ENCODE peak calls at places on chromosomes 5 and 9, in nine cellular contexts. One of them, this sample, is unnamed.

GRCh38 chr5:1660511-1660910 is 136.8 kb upstream of the LPCAT1 start:
- DNase-seq in neuronal stem cell: no peak
- DNase-seq in kidney: peak; percentile 42
- DNase-seq in H9: peak; percentile 19
- DNase-seq in HepG2: no peak
- DNase-seq in IMR-90: no peak
- DNase-seq in mesendoderm: no peak
- DNase-seq in SK-N-SH: peak; percentile 7
- DNase-seq in adipocyte: no peak
- DNase-seq in this sample: no peak

GRCh38 chr9:97803167-97804058 is 49.6 kb upstream of the FOXE1 start:
- DNase-seq in SK-N-SH: peak; percentile 97
- DNase-seq in kidney: peak; percentile 96
- DNase-seq in neuronal stem cell: peak; percentile 59
- DNase-seq in adipocyte: peak; percentile 74
- DNase-seq in H9: peak; percentile 79
- DNase-seq in IMR-90: peak; percentile 25
- DNase-seq in HepG2: peak; percentile 33
- DNase-seq in mesendoderm: peak; percentile 72
- DNase-seq in this sample: peak; percentile 90

GRCh38 chr5:161507591-161507990 is 38.9 kb downstream of the GABRB2 start:
- DNase-seq in adipocyte: no peak
- DNase-seq in IMR-90: no peak
- DNase-seq in mesendoderm: no peak
- DNase-seq in neuronal stem cell: no peak
- DNase-seq in HepG2: no peak
- DNase-seq in H9: no peak
- DNase-seq in SK-N-SH: no peak
- DNase-seq in kidney: no peak
- DNase-seq in this sample: no peak

GRCh38 chr5:173645437-173645807 is 29.0 kb upstream of the BOD1 start:
- DNase-seq in mesendoderm: peak; percentile 90
- DNase-seq in kidney: no peak
- DNase-seq in adipocyte: peak; percentile 88
- DNase-seq in H9: peak; percentile 47
- DNase-seq in HepG2: peak; percentile 30
- DNase-seq in IMR-90: peak; percentile 38
- DNase-seq in SK-N-SH: no peak
- DNase-seq in neuronal stem cell: no peak
- DNase-seq in this sample: peak; percentile 57

GRCh38 chr5:140261403-140262171 is 41.3 kb downstream of the PFDN1 start:
- DNase-seq in H9: no peak
- DNase-seq in neuronal stem cell: no peak
- DNase-seq in IMR-90: peak; percentile 92
- DNase-seq in adipocyte: peak; percentile 92
- DNase-seq in HepG2: peak; percentile 85
- DNase-seq in kidney: peak; percentile 86
- DNase-seq in mesendoderm: peak; percentile 73
- DNase-seq in SK-N-SH: no peak
- DNase-seq in this sample: no peak

GRCh38 chr9:114720296-114720695 is 38.3 kb upstream of the TEX48 start:
- DNase-seq in neuronal stem cell: no peak
- DNase-seq in HepG2: no peak
- DNase-seq in kidney: no peak
- DNase-seq in adipocyte: no peak
- DNase-seq in mesendoderm: no peak
- DNase-seq in H9: no peak
- DNase-seq in IMR-90: peak; percentile 18
- DNase-seq in SK-N-SH: no peak
- DNase-seq in this sample: no peak

GRCh38 chr9:27362447-27363210 is 65.7 kb upstream of the EQTN start:
- DNase-seq in mesendoderm: no peak
- DNase-seq in IMR-90: no peak
- DNase-seq in HepG2: no peak
- DNase-seq in kidney: no peak
- DNase-seq in H9: no peak
- DNase-seq in adipocyte: no peak
- DNase-seq in SK-N-SH: no peak
- DNase-seq in neuronal stem cell: no peak
- DNase-seq in this sample: no peak

GRCh38 chr9:119349548-119349947 is 19.7 kb downstream of the BRINP1 start:
- DNase-seq in adipocyte: no peak
- DNase-seq in IMR-90: no peak
- DNase-seq in HepG2: no peak
- DNase-seq in mesendoderm: peak; percentile 79
- DNase-seq in SK-N-SH: no peak
- DNase-seq in H9: peak; percentile 52
- DNase-seq in kidney: no peak
- DNase-seq in neuronal stem cell: peak; percentile 29
- DNase-seq in this sample: peak; percentile 85

GRCh38 chr5:59620535-59621212 is 272.9 kb downstream of the PDE4D start:
- DNase-seq in kidney: no peak
- DNase-seq in IMR-90: no peak
- DNase-seq in neuronal stem cell: no peak
- DNase-seq in H9: no peak
- DNase-seq in mesendoderm: no peak
- DNase-seq in adipocyte: no peak
- DNase-seq in SK-N-SH: no peak
- DNase-seq in HepG2: no peak
- DNase-seq in this sample: no peak

GRCh38 chr5:174425271-174425963 is 299.0 kb upstream of the MSX2 start:
- DNase-seq in H9: no peak
- DNase-seq in kidney: no peak
- DNase-seq in IMR-90: no peak
- DNase-seq in HepG2: no peak
- DNase-seq in adipocyte: no peak
- DNase-seq in mesendoderm: peak; percentile 19
- DNase-seq in SK-N-SH: peak; percentile 55
- DNase-seq in neuronal stem cell: no peak
- DNase-seq in this sample: no peak

GRCh38 chr9:22238809-22239684 is 207.6 kb upstream of the DMRTA1 start:
- DNase-seq in neuronal stem cell: no peak
- DNase-seq in SK-N-SH: no peak
- DNase-seq in HepG2: peak; percentile 40
- DNase-seq in mesendoderm: peak; percentile 84
- DNase-seq in IMR-90: peak; percentile 63
- DNase-seq in kidney: no peak
- DNase-seq in adipocyte: peak; percentile 72
- DNase-seq in H9: no peak
- DNase-seq in this sample: no peak

GRCh38 chr9:81653240-81653639 is 36.1 kb downstream of the TLE1 start:
- DNase-seq in adipocyte: peak; percentile 19
- DNase-seq in neuronal stem cell: no peak
- DNase-seq in mesendoderm: no peak
- DNase-seq in IMR-90: peak; percentile 87
- DNase-seq in SK-N-SH: no peak
- DNase-seq in kidney: no peak
- DNase-seq in H9: no peak
- DNase-seq in HepG2: no peak
- DNase-seq in this sample: no peak

GRCh38 chr5:171776747-171777419 is 8.7 kb upstream of the SMIM23 start:
- DNase-seq in adipocyte: no peak
- DNase-seq in neuronal stem cell: no peak
- DNase-seq in mesendoderm: peak; percentile 10
- DNase-seq in SK-N-SH: no peak
- DNase-seq in IMR-90: peak; percentile 34
- DNase-seq in H9: no peak
- DNase-seq in kidney: no peak
- DNase-seq in HepG2: no peak
- DNase-seq in this sample: no peak

GRCh38 chr9:79651251-79651795 is 79.6 kb downstream of the TLE4 start:
- DNase-seq in HepG2: no peak
- DNase-seq in kidney: no peak
- DNase-seq in neuronal stem cell: no peak
- DNase-seq in IMR-90: no peak
- DNase-seq in H9: no peak
- DNase-seq in adipocyte: no peak
- DNase-seq in mesendoderm: no peak
- DNase-seq in SK-N-SH: no peak
- DNase-seq in this sample: no peak

DNA sequence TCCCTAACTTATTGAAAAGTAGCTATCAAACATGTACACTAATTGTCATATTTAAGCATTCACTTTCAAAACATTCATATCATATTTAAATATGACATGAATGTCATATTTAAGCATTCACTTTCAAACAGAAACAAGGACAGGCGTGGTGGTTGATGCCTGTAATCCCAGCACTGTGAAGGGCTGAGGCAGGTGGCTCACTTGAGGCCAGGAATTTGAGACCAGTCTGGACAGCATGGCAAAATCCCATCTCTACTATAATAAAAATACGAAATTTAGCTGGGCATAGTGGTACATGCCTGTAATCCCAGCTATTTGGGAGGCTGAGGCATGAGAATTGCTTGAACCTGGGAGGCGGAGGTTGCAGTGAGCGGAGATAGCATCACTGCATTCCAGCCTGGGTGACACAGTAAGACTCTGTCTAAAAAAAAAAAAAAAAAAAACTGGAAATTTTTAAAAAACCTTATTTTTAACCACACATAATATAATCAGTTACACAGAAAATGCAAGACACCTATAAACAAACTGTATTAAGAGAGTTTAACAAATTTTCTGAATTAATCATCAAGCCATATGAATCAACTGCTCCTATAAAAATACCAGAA is 88.1 kb downstream of the LPAR1 start:
- DNase-seq in mesendoderm: no peak
- DNase-seq in kidney: no peak
- DNase-seq in neuronal stem cell: no peak
- DNase-seq in SK-N-SH: no peak
- DNase-seq in HepG2: no peak
- DNase-seq in IMR-90: peak; percentile 61
- DNase-seq in adipocyte: peak; percentile 34
- DNase-seq in H9: no peak
- DNase-seq in this sample: no peak
- H3K9ac ChIP-seq in mesendoderm: no peak overlapping the region
- H3K9ac ChIP-seq in kidney: no peak overlapping the region
- H3K9ac ChIP-seq in neuronal stem cell: no peak overlapping the region
- H3K9ac ChIP-seq in SK-N-SH: no peak overlapping the region
- H3K9ac ChIP-seq in HepG2: no peak overlapping the region
- H3K9ac ChIP-seq in IMR-90: no peak overlapping the region
- H3K9ac ChIP-seq in adipocyte: no peak overlapping the region
- H3K9ac ChIP-seq in H9: no peak overlapping the region
- H3K9ac ChIP-seq in this sample: no peak overlapping the region

DNA sequence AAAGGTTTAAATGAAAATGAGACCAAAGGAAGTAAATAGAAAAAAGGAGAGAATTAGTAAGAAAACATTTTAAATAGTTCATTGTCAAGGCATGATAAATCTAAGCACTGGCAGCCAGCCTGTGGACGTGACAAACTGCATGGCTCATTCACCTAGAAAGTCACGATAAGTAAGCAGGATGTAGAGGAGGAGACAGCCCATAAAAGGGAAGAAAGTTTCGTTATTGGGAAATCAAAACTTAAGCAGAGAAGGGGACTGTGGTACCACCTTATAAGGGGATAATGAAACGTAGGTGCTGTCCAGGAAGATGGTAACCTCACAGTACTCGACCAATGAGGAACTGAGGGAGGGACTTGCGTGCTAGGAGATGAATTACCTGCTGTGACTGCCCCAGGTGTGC is 494.5 kb upstream of the GRAMD2B start:
- DNase-seq in IMR-90: no peak
- DNase-seq in adipocyte: no peak
- DNase-seq in mesendoderm: no peak
- DNase-seq in kidney: no peak
- DNase-seq in SK-N-SH: no peak
- DNase-seq in neuronal stem cell: no peak
- DNase-seq in HepG2: no peak
- DNase-seq in H9: no peak
- DNase-seq in this sample: no peak
- H3K9ac ChIP-seq in IMR-90: no peak overlapping the region
- H3K9ac ChIP-seq in adipocyte: no peak overlapping the region
- H3K9ac ChIP-seq in mesendoderm: no peak overlapping the region
- H3K9ac ChIP-seq in kidney: no peak overlapping the region
- H3K9ac ChIP-seq in SK-N-SH: no peak overlapping the region
- H3K9ac ChIP-seq in neuronal stem cell: no peak overlapping the region
- H3K9ac ChIP-seq in HepG2: no peak overlapping the region
- H3K9ac ChIP-seq in H9: no peak overlapping the region
- H3K9ac ChIP-seq in this sample: no peak overlapping the region

GRCh38 chr5:65880673-65881072 is 45.7 kb upstream of the ERBIN start:
- DNase-seq in H9: no peak
- DNase-seq in mesendoderm: no peak
- DNase-seq in kidney: no peak
- DNase-seq in neuronal stem cell: no peak
- DNase-seq in adipocyte: no peak
- DNase-seq in IMR-90: no peak
- DNase-seq in SK-N-SH: no peak
- DNase-seq in HepG2: no peak
- DNase-seq in this sample: no peak

GRCh38 chr5:65886387-65886786 is 40.0 kb upstream of the ERBIN start:
- DNase-seq in neuronal stem cell: no peak
- DNase-seq in SK-N-SH: no peak
- DNase-seq in H9: no peak
- DNase-seq in IMR-90: no peak
- DNase-seq in mesendoderm: no peak
- DNase-seq in HepG2: no peak
- DNase-seq in adipocyte: no peak
- DNase-seq in kidney: no peak
- DNase-seq in this sample: no peak

GRCh38 chr5:65882278-65882677 is 44.1 kb upstream of the ERBIN start:
- DNase-seq in adipocyte: no peak
- DNase-seq in neuronal stem cell: no peak
- DNase-seq in mesendoderm: no peak
- DNase-seq in SK-N-SH: no peak
- DNase-seq in IMR-90: no peak
- DNase-seq in H9: no peak
- DNase-seq in HepG2: no peak
- DNase-seq in kidney: no peak
- DNase-seq in this sample: no peak

GRCh38 chr5:65883461-65883860 is 42.9 kb upstream of the ERBIN start:
- DNase-seq in H9: no peak
- DNase-seq in mesendoderm: no peak
- DNase-seq in IMR-90: no peak
- DNase-seq in neuronal stem cell: no peak
- DNase-seq in SK-N-SH: no peak
- DNase-seq in HepG2: no peak
- DNase-seq in adipocyte: no peak
- DNase-seq in kidney: no peak
- DNase-seq in this sample: no peak
- H3K9ac ChIP-seq in H9: no peak overlapping the region
- H3K9ac ChIP-seq in mesendoderm: no peak overlapping the region
- H3K9ac ChIP-seq in IMR-90: no peak overlapping the region
- H3K9ac ChIP-seq in neuronal stem cell: no peak overlapping the region
- H3K9ac ChIP-seq in SK-N-SH: no peak overlapping the region
- H3K9ac ChIP-seq in HepG2: no peak overlapping the region
- H3K9ac ChIP-seq in adipocyte: no peak overlapping the region
- H3K9ac ChIP-seq in kidney: no peak overlapping the region
- H3K9ac ChIP-seq in this sample: no peak overlapping the region

GRCh38 chr9:115850548-115851304 is 302.9 kb upstream of the PAPPA start:
- DNase-seq in kidney: no peak
- DNase-seq in H9: no peak
- DNase-seq in HepG2: no peak
- DNase-seq in neuronal stem cell: no peak
- DNase-seq in IMR-90: peak; percentile 84
- DNase-seq in adipocyte: peak; percentile 55
- DNase-seq in mesendoderm: no peak
- DNase-seq in SK-N-SH: no peak
- DNase-seq in this sample: no peak
- H3K9ac ChIP-seq in kidney: no peak overlapping the region
- H3K9ac ChIP-seq in H9: no peak overlapping the region
- H3K9ac ChIP-seq in HepG2: no peak overlapping the region
- H3K9ac ChIP-seq in neuronal stem cell: no peak overlapping the region
- H3K9ac ChIP-seq in IMR-90: no peak overlapping the region
- H3K9ac ChIP-seq in adipocyte: peak overlapping the region; percentile 13
- H3K9ac ChIP-seq in mesendoderm: no peak overlapping the region
- H3K9ac ChIP-seq in SK-N-SH: no peak overlapping the region
- H3K9ac ChIP-seq in this sample: no peak overlapping the region

GRCh38 chr9:34654317-34655083 is 2.5 kb downstream of the IL11RA start:
- DNase-seq in mesendoderm: no peak
- DNase-seq in H9: no peak
- DNase-seq in IMR-90: peak; percentile 57
- DNase-seq in kidney: peak; percentile 70
- DNase-seq in HepG2: no peak
- DNase-seq in adipocyte: peak; percentile 91
- DNase-seq in SK-N-SH: peak; percentile 92
- DNase-seq in neuronal stem cell: no peak
- DNase-seq in this sample: no peak
- H3K9ac ChIP-seq in mesendoderm: no peak overlapping the region
- H3K9ac ChIP-seq in H9: no peak overlapping the region
- H3K9ac ChIP-seq in IMR-90: no peak overlapping the region
- H3K9ac ChIP-seq in kidney: no peak overlapping the region
- H3K9ac ChIP-seq in HepG2: no peak overlapping the region
- H3K9ac ChIP-seq in adipocyte: peak overlapping the region; percentile 66
- H3K9ac ChIP-seq in SK-N-SH: no peak overlapping the region
- H3K9ac ChIP-seq in neuronal stem cell: no peak overlapping the region
- H3K9ac ChIP-seq in this sample: no peak overlapping the region

This sample was measured in endodermal cell.